ENCODE peak calls at places on chromosomes 4 and X, in nine cellular contexts. H, Y, J, F, D, V, I, E and N are unnamed samples.

GRCh38 chr4:61193863-61194262 is 6.3 kb upstream of the ADGRL3 start:
- DNase-seq in H (no peak), Y (no peak), J (no peak), F (no peak), D (no peak), V (no peak), I (no peak), E (no peak), N (no peak)

GRCh38 chr4:87057835-87058234 is 123.0 kb downstream of the AFF1 start:
- DNase-seq in H (no peak), Y (no peak), J (no peak), F (no peak), D (no peak), V (no peak), I (no peak), E (no peak), N (no peak)

GRCh38 chr4:142708231-142708630 is 137.9 kb downstream of the INPP4B start:
- DNase-seq in H (no peak), Y (no peak), J (no peak), F (no peak), D (no peak), V (no peak), I (no peak), E (no peak), N (no peak)

GRCh38 chr4:121217385-121217784 is 53.3 kb upstream of the TNIP3 start:
- DNase-seq in H (no peak), Y (no peak), J (no peak), F (no peak), D (no peak), V (no peak), I (no peak), E (no peak), N (no peak)

GRCh38 chr4:122831515-122832196 is 5.0 kb downstream of the FGF2 start:
- DNase-seq in H (no peak), Y (no peak), J (no peak), F (no peak), D (no peak), V (no peak), I (no peak), E (no peak), N (no peak)

GRCh38 chrX:45191383-45191782 is 9.3 kb downstream of the DIPK2B start:
- DNase-seq in H (no peak), Y (no peak), J (no peak), F (no peak), D (no peak), V (no peak), I (no peak), E (no peak), N (no peak)

GRCh38 chrX:72271812-72272211 is 5.2 kb downstream of the RPS4X start:
- DNase-seq in H (no peak), Y (no peak), J (no peak), F (no peak), D (no peak), V (no peak), I (no peak), E (no peak), N (no peak)

GRCh38 chr4:1035510-1035909 is 24.1 kb downstream of the FGFRL1 start:
- DNase-seq in H (no peak), Y (no peak), J (peak), F (no peak), D (no peak), V (no peak), I (peak), E (no peak), N (no peak)

GRCh38 chrX:16394290-16394689 is 227.0 kb downstream of the MAGEB17 start:
- DNase-seq in H (no peak), Y (no peak), J (no peak), F (no peak), D (no peak), V (no peak), I (peak), E (no peak), N (no peak)

GRCh38 chrX:77930581-77930980 is 20.1 kb downstream of the ATP7A start:
- DNase-seq in H (no peak), Y (no peak), J (no peak), F (no peak), D (no peak), V (no peak), I (no peak), E (no peak), N (no peak)

GRCh38 chr4:143085224-143085623 is 99.5 kb upstream of the USP38 start:
- DNase-seq in H (no peak), Y (no peak), J (no peak), F (no peak), D (no peak), V (no peak), I (no peak), E (no peak), N (no peak)

GRCh38 chr4:72319596-72319995 is 249.4 kb downstream of the ADAMTS3 start:
- DNase-seq in H (no peak), Y (no peak), J (no peak), F (no peak), D (no peak), V (no peak), I (no peak), E (no peak), N (no peak)

GRCh38 chr4:133320576-133321170 is 171.6 kb downstream of the PCDH10 start:
- DNase-seq in H (no peak), Y (no peak), J (peak), F (no peak), D (peak), V (no peak), I (no peak), E (no peak), N (no peak)

GRCh38 chr4:144350706-144351105 is 210.2 kb upstream of the GYPA start:
- DNase-seq in H (no peak), Y (no peak), J (no peak), F (no peak), D (no peak), V (no peak), I (no peak), E (no peak), N (no peak)

GRCh38 chr4:95165926-95166524 is 382.7 kb downstream of the UNC5C start:
- DNase-seq in H (peak), Y (peak), J (peak), F (no peak), D (peak), V (peak), I (no peak), E (no peak), N (peak)

GRCh38 chr4:121034010-121034409 is 38.3 kb downstream of the NDNF start:
- DNase-seq in H (no peak), Y (no peak), J (no peak), F (no peak), D (no peak), V (peak), I (no peak), E (peak), N (peak)

GRCh38 chrX:41381685-41382084 is 47.7 kb downstream of the DDX3X start:
- DNase-seq in H (peak), Y (peak), J (peak), F (peak), D (peak), V (peak), I (peak), E (peak), N (peak)

GRCh38 chr4:52715255-52715897 is 35.8 kb downstream of the ERVMER34-1 start:
- DNase-seq in H (no peak), Y (no peak), J (no peak), F (no peak), D (no peak), V (no peak), I (no peak), E (no peak), N (no peak)

GRCh38 chr4:52714597-52715254 is 36.5 kb downstream of the ERVMER34-1 start:
- DNase-seq in H (no peak), Y (no peak), J (no peak), F (no peak), D (no peak), V (no peak), I (no peak), E (no peak), N (no peak)

GRCh38 chr4:52718123-52718522 is 33.1 kb downstream of the ERVMER34-1 start:
- DNase-seq in H (no peak), Y (no peak), J (no peak), F (no peak), D (no peak), V (no peak), I (no peak), E (no peak), N (peak)

GRCh38 chr4:52715914-52716313 is 35.3 kb downstream of the ERVMER34-1 start:
- DNase-seq in H (no peak), Y (no peak), J (no peak), F (no peak), D (no peak), V (no peak), I (no peak), E (no peak), N (no peak)

DNA sequence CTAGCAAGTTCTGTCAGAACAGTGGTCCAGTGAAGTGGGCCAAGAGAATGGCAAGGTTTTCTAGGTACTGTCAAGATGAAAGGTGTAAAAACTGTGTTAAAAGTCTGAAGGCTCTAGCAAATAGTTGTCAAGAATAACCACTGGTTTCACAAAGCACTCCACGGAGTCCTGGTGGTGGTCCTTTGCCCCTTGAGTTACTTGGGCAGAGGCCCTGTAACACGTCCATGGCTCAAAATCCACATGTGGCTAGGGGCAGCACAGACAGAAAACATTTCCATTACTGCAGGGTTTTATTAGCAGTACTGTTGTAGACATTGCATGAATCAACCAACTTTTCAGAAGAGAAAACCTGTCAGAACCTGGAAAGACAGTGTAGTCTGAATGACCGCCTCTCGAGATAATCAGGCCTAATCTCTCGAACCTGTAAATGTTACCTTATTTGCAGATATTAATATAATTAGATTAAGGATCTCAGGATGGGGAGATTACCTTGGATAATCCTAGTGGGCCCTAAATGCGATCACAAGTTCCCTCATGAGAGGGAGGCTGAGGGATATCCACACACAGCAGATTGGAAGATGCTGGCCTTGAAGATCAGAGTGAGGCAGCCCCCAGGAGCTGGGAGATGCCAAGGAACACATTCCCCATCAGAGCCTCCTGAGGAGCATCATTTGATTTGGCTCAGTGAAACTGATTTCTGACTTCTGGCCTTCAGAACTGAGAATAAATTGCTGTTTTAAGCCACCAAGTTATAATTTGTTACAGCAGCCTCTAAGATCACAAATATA is 34.7 kb downstream of the ERVMER34-1 start:
- DNase-seq in H (no peak), Y (no peak), J (no peak), F (no peak), D (no peak), V (no peak), I (no peak), E (no peak), N (no peak)
- TF ChIP-seq POLR2A in H (no peak), Y (no peak), J (no peak), F (no peak), D (no peak), V (no peak), I (no peak), E (no peak), N (no peak)

DNA sequence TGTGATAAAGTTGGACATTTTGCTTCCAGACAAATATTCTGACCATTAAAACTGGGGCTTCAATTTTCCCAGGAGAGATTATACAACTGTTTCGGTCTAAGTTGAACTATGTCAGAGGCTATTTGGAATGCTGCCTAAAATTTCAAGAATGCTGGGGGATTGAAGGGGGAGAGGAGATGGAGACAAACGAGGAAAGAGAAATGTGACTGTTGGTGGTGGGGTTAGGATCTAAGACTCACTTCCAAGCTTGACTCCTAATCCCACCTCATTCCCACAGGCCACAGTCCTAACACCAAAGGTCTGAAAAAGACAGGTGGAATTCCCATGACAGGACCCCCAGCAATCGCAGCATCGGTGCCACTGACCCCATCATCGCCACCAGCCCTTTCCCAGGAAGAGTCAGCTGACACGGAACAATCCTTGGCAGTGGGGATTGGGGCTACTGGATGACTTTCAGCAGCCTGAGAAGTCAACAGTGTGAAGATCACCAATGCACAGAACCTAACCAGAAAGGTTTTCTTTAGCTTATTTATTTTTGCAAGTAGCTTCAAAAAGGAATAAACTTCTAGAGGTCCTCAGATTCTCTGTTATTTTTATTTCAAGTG is 74.0 kb upstream of the PRSS48 start:
- DNase-seq in H (no peak), Y (peak), J (no peak), F (no peak), D (no peak), V (no peak), I (no peak), E (no peak), N (no peak)
- H3K27ac ChIP-seq in H (peak), Y (peak), J (peak), F (no peak), D (no peak), V (peak), I (no peak), E (peak), N (peak)

GRCh38 chr4:3384771-3385701 is 56.7 kb upstream of the HGFAC start:
- DNase-seq in H (no peak), Y (peak), J (peak), F (peak), D (no peak), V (peak), I (no peak), E (peak), N (peak)

GRCh38 chr4:3387943-3388348 is 53.8 kb upstream of the HGFAC start:
- DNase-seq in H (peak), Y (peak), J (no peak), F (peak), D (no peak), V (peak), I (peak), E (peak), N (peak)

GRCh38 chr4:3385719-3386440 is 55.9 kb upstream of the HGFAC start:
- DNase-seq in H (no peak), Y (no peak), J (no peak), F (no peak), D (no peak), V (no peak), I (no peak), E (no peak), N (no peak)

GRCh38 chr4:3387154-3387942 is 54.4 kb upstream of the HGFAC start:
- DNase-seq in H (no peak), Y (no peak), J (no peak), F (no peak), D (no peak), V (no peak), I (no peak), E (no peak), N (no peak)

DNA sequence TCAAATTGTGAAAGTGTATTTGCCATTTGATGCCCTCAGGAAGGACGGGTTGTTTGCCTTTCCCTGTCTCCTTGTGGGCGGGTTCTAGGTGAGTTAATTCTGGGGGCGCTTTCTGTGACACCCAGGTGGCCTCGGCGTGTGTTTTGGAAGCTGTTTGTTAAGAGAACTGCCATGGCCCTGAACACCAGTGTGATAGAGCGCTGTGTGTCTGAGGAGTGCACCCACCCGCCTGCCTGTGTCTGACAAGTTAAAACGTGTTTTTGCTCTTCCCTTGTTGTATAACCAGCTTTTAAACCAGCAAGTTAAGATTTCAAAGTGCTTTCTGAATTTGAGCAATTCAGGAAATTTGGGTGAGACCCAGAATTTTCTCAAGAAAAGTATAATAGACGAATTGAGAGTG is 55.3 kb upstream of the HGFAC start:
- DNase-seq in H (no peak), Y (no peak), J (no peak), F (no peak), D (no peak), V (no peak), I (no peak), E (no peak), N (no peak)
- TF ChIP-seq POLR2A in H (no peak), Y (no peak), J (no peak), F (no peak), D (no peak), V (no peak), I (no peak), E (no peak), N (no peak)

GRCh38 chrX:131812847-131813825 is 210.0 kb upstream of the STK26 start:
- DNase-seq in H (peak), Y (peak), J (no peak), F (peak), D (no peak), V (peak), I (peak), E (peak), N (peak)
- H3K27ac ChIP-seq in H (peak), Y (peak), J (no peak), F (peak), D (no peak), V (peak), I (peak), E (peak), N (peak)

DNA sequence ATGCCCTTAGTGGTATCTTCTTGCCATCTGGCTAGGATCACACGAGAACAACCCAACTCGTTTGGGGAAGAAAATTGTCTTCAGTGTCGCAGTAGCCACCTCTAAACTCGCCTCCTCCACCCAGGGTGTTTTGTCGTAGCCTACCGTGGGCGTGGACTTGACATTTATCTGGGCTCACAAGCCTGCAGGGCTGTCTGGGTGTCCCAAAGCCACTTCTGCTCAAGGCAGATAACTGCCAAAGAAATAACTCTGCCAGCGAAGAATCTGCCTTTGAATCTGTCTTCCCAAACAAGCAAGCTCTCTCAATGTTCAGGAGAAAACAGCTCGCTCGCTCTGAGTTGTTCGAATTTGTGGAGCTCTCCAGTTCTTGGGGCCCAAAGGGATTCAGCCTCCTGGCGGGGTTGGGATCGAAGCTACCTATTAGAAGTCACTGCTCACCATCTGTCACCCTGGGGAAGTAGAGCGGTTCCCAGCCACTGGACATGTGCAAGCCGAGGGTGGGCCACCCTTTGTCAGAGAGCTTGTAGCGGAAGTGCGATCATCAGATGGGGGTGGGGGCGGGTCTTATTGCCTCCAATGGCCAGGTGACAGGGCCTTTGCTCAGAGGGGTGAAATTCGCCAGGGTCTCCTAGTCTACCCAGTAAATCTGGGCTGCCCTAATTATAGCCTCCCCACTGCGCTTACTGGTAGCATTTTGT is 14.8 kb downstream of the BLOC1S4 start:
- DNase-seq in H (no peak), Y (no peak), J (no peak), F (peak), D (no peak), V (no peak), I (no peak), E (no peak), N (no peak)
- TF ChIP-seq POLR2A in H (no peak), Y (no peak), J (no peak), F (no peak), D (no peak), V (no peak), I (no peak), E (no peak), N (no peak)

GRCh38 chr4:15018389-15018788 is 16.1 kb downstream of the CPEB2 start:
- DNase-seq in H (no peak), Y (no peak), J (no peak), F (no peak), D (no peak), V (no peak), I (no peak), E (no peak), N (no peak)

GRCh38 chr4:15021946-15022345 is 19.7 kb downstream of the CPEB2 start:
- DNase-seq in H (no peak), Y (no peak), J (no peak), F (no peak), D (no peak), V (no peak), I (no peak), E (no peak), N (no peak)

GRCh38 chr4:15024386-15024785 is 22.1 kb downstream of the CPEB2 start:
- DNase-seq in H (no peak), Y (no peak), J (no peak), F (no peak), D (no peak), V (no peak), I (no peak), E (no peak), N (no peak)

GRCh38 chr4:15020502-15021286 is 18.4 kb downstream of the CPEB2 start:
- DNase-seq in H (no peak), Y (no peak), J (no peak), F (no peak), D (no peak), V (no peak), I (no peak), E (no peak), N (no peak)

GRCh38 chr4:15021301-15021700 is 19.0 kb downstream of the CPEB2 start:
- DNase-seq in H (no peak), Y (no peak), J (no peak), F (no peak), D (no peak), V (no peak), I (no peak), E (no peak), N (no peak)
- H3K27ac ChIP-seq in H (peak), Y (no peak), J (no peak), F (no peak), D (no peak), V (peak), I (peak), E (no peak), N (no peak)

DNA sequence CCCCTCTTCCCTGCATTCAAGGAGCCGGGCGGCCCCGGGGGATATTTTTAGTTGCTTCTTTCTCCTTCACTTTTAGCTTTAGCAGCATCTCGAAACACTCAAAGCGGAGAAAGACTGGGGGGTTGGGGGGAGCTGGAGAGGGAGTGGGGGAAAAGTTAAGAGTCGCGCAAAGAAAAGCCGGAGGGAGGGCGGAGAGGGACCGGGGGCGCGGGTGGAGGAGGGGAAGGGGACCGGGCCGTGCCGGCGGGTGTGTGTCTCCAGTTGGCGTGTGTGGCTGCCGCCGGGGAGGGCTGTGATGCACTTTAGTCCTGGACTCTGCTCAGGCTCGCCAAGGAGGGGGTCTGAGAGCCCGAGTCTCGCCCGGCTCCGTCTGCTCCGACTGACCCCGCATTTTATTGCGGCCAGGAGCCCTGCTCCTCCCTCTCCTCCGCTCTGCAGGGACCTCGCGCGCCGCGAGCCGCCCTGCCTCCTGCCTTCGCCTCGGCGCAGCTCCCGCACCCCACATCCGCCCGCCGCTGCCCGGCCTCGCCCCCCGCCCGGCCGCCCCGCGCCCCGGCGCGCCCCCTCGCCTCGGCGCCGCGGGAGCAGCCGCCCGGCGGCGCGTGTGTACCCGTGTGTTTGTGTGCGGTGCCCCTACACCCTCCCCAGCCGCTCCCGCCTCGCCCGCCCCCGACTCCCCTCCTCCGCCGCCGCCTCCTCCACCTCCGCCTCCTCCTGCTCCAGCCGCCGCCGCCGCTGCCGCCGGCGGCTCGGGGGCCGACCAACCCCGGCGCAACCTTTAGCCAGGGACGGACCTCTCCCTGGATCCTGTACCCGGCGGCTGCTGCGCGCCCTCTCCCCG is 1.4 kb downstream of the ZNF827 start:
- DNase-seq in H (peak), Y (peak), J (no peak), F (peak), D (no peak), V (peak), I (peak), E (peak), N (peak)
- TF ChIP-seq POLR2A in H (no peak), Y (no peak), J (no peak), F (peak), D (no peak), V (no peak), I (no peak), E (no peak), N (no peak)